ENCODE peak calls at places on chromosome 5, in five cellular contexts. B is RWPE2, L is cardiac muscle cell, Q is MM.1S, E is mammary epithelial cell. T is an unnamed sample.

GRCh38 chr5:150178262-150178661 is 11.6 kb upstream of the SLC6A7 start:
- DNase-seq in B (no peak), L (no peak), Q (no peak), E (no peak), T (no peak)

GRCh38 chr5:26192496-26192895 is 845.9 kb downstream of the CDH9 start:
- DNase-seq in B (no peak), L (no peak), Q (no peak), E (no peak), T (no peak)

GRCh38 chr5:79020861-79021561 is 35.9 kb upstream of the ARSB start:
- DNase-seq in B (no peak), L (peak; percentile 65), Q (peak; percentile 55), E (peak; percentile 39), T (peak; percentile 68)

GRCh38 chr5:119966028-119966427 is 336.7 kb downstream of the FAM170A start:
- DNase-seq in B (no peak), L (no peak), Q (no peak), E (no peak), T (no peak)

GRCh38 chr5:105695916-105696315 is 1974.8 kb downstream of the EFNA5 start:
- DNase-seq in B (no peak), L (no peak), Q (no peak), E (no peak), T (no peak)

GRCh38 chr5:91419571-91420537 is 36.7 kb upstream of the ARRDC3 start:
- DNase-seq in B (no peak), L (peak; percentile 75), Q (peak; percentile 69), E (peak; percentile 29), T (peak; percentile 60)

GRCh38 chr5:54094706-54095105 is 215.7 kb downstream of the ARL15 start:
- DNase-seq in B (no peak), L (no peak), Q (no peak), E (no peak), T (no peak)

GRCh38 chr5:56011835-56012234 is 17.1 kb upstream of the IL6ST start:
- DNase-seq in B (no peak), L (no peak), Q (no peak), E (peak; percentile 43), T (no peak)

GRCh38 chr5:40479939-40480338 is 199.8 kb upstream of the PTGER4 start:
- DNase-seq in B (no peak), L (no peak), Q (no peak), E (no peak), T (no peak)

GRCh38 chr5:156354571-156354970 is 27.6 kb downstream of the SGCD start:
- DNase-seq in B (no peak), L (no peak), Q (no peak), E (no peak), T (no peak)

GRCh38 chr5:165574140-165574539 is 2068.7 kb downstream of the MAT2B start:
- DNase-seq in B (no peak), L (no peak), Q (no peak), E (no peak), T (no peak)

GRCh38 chr5:143761663-143762062 is 50.3 kb upstream of the HMHB1 start:
- DNase-seq in B (no peak), L (no peak), Q (no peak), E (no peak), T (no peak)

GRCh38 chr5:120609570-120609969 is 145.5 kb downstream of the PRR16 start:
- DNase-seq in B (no peak), L (no peak), Q (no peak), E (no peak), T (no peak)

GRCh38 chr5:165135551-165135950 is 1630.1 kb downstream of the MAT2B start:
- DNase-seq in B (no peak), L (no peak), Q (no peak), E (no peak), T (peak; percentile 32)

DNA sequence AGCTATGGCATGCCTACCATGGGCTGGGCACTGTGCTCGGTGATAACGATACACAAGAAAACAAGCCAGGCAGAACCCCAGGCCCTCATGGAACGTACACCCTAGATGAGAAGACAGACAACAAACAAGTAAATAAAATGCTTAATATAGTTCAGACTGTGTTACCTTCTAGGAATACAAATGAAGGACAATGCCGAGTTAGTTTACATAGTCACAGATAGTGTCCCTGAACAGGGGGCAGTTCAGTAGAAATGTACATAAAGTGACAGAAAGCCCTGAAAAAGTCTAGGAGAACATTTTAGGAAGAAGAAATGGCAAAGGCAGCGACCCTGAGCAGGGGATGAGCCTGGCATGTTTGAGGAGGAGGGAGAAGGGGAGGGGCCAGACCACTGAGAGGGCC is 21.7 kb downstream of the SLC22A5 start:
- DNase-seq in B (no peak), L (no peak), Q (no peak), E (no peak), T (no peak)
- TF ChIP-seq CTCF in B (no peak), L (no peak), Q (no peak), E (no peak), T (no peak)

DNA sequence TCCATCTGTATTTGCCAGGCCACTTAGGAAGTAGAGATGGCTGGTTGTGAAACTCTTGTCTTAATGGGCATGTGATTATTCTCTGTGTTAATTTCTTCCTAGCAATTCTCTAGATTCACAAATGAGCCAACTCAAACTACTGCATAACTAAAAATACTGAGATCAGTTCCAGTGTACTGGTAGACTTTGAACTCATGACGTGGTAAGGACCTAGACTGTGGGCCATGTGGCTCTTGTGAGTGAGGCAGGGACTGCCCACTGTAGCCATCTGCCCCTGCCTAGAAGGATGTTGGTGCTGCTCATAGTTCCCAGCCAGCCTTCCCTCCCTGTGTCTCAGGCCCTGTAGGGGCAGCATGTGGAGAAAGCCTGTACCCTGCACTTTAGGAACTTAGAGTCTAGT is 47.4 kb downstream of the CYSTM1 start:
- DNase-seq in B (no peak), L (no peak), Q (no peak), E (no peak), T (no peak)
- H3K4me1 ChIP-seq in B (peaks cover 24% of the 10 kb centered on the region), L (peaks cover 64% of the 10 kb centered on the region), Q (peaks cover 24% of the 10 kb centered on the region), E (peaks cover 38% of the 10 kb centered on the region), T (peaks cover 8% of the 10 kb centered on the region)

GRCh38 chr5:77437194-77437593 is 54.9 kb downstream of the WDR41 start:
- DNase-seq in B (no peak), L (peak; percentile 12), Q (no peak), E (no peak), T (peak; percentile 25)
- TF ChIP-seq CTCF in B (peak; percentile 34), L (no peak), Q (no peak), E (peak; percentile 2), T (peak; percentile 57)

GRCh38 chr5:124728331-124729307 is 17.8 kb downstream of the ZNF608 start:
- DNase-seq in B (no peak), L (no peak), Q (no peak), E (no peak), T (no peak)

GRCh38 chr5:124732349-124732875 is 14.0 kb downstream of the ZNF608 start:
- DNase-seq in B (no peak), L (no peak), Q (no peak), E (no peak), T (no peak)

GRCh38 chr5:124729687-124730359 is 16.6 kb downstream of the ZNF608 start:
- DNase-seq in B (no peak), L (no peak), Q (no peak), E (no peak), T (no peak)

GRCh38 chr5:124732891-124733670 is 13.4 kb downstream of the ZNF608 start:
- DNase-seq in B (no peak), L (no peak), Q (no peak), E (no peak), T (no peak)

GRCh38 chr5:124730381-124730780 is 16.1 kb downstream of the ZNF608 start:
- DNase-seq in B (no peak), L (no peak), Q (no peak), E (no peak), T (no peak)
- H3K4me1 ChIP-seq in B (no peaks in the 10 kb centered on the region), L (peaks cover 76% of the 10 kb centered on the region), Q (no peaks in the 10 kb centered on the region), E (no peaks in the 10 kb centered on the region), T (peaks cover 16% of the 10 kb centered on the region)

DNA sequence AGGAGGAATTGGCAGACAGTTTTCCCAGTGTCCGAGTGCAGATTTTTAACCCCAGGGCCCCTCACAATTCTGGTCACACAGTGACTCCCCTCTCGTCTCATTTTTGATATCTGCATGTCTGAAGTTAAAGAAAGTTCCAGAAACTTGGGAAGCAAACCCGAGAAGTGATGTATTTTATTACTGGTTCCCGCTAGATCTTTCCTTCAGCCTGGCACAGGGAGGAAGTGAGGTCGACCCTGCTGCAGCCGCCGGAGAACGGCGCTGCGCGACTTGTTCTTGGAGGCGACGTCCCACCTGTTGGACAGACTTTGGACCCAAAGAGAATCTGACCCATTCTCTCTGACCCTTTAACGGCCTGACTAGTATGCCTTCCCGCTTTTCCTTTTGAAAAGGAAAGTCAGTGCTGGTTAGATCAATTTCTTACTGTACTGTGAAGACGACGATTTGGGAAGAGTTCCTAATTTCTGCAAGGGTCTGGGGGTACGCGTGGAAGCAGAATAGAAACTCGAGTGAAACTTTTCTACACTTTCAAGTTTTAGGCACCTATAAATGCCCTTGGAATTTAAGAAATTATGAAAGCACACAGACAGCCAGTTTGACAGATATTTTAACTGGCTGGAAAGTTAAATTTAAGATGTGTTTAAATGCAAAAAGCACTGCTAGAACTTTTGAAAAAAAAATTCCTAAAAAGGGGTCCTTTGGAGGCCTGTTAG is 748 bp downstream of the OTULIN start:
- DNase-seq in B (no peak), L (peak; percentile 59), Q (peak; percentile 53), E (peak; percentile 39), T (peak; percentile 18)
- TF ChIP-seq CTCF in B (peak; percentile 33), L (no peak), Q (no peak), E (peak; percentile 3), T (no peak)

GRCh38 chr5:167895899-167896659 is 395.4 kb upstream of the WWC1 start:
- DNase-seq in B (no peak), L (no peak), Q (no peak), E (no peak), T (no peak)

GRCh38 chr5:167897371-167897770 is 394.1 kb upstream of the WWC1 start:
- DNase-seq in B (no peak), L (no peak), Q (no peak), E (no peak), T (no peak)

GRCh38 chr5:167899490-167899889 is 392.0 kb upstream of the WWC1 start:
- DNase-seq in B (no peak), L (no peak), Q (no peak), E (peak; percentile 72), T (no peak)

GRCh38 chr5:167900521-167900920 is 390.9 kb upstream of the WWC1 start:
- DNase-seq in B (no peak), L (no peak), Q (no peak), E (no peak), T (no peak)

DNA sequence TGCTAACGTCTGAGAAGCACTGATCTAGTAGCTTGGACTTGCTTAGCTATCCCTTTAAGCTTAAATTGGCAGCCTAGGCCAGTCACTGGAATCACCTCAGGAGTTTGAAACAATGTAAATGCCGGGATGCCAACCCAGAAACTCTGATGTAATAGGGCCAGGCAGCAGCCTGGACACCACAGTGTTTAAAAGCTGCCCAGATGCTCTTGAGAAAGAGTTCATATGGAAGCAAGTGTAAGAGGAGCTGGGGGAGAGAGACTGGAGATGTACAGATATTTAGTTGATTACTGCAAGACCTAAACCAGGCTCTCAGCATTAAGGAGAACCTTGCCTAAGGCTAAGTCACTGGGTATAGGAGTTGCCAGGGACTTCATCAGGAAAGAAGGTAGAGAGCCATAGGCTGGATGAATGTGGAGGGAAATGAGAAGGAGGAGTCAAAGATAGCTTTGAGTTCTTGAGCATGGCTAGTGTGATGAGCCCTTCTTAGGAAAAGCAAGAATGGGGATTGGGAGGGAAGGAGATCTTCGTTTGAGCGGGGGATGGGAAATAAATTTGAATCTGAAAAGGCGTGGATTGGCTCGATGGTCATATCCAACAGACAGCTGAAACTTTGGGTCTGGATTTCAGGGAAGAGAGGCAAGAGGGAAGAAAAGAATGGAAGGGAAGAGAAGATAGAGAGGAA is 392.9 kb upstream of the WWC1 start:
- DNase-seq in B (no peak), L (no peak), Q (no peak), E (peak; percentile 17), T (no peak)
- H3K4me1 ChIP-seq in B (peaks cover 13% of the 10 kb centered on the region), L (no peaks in the 10 kb centered on the region), Q (peaks cover 10% of the 10 kb centered on the region), E (peaks cover 15% of the 10 kb centered on the region), T (no peaks in the 10 kb centered on the region)